ENCODE peak calls at places on chromosomes 2 and 18, in nine cellular contexts. T, K, H, M, S, C, Z, J and L are unnamed samples.

GRCh38 chr2:39772086-39772811 is 6.8 kb downstream of the THUMPD2 start:
- DNase-seq in S (peak; percentile 37), C (no peak), Z (no peak), H (no peak), T (no peak), J (no peak), K (no peak), M (no peak), L (no peak)

GRCh38 chr2:98816281-98816680 is 85.3 kb upstream of the MGAT4A start:
- DNase-seq in C (no peak), Z (no peak), K (no peak), J (no peak), S (no peak), M (no peak), H (no peak), T (no peak), L (no peak)

GRCh38 chr18:44801796-44802195 is 121.1 kb downstream of the SETBP1 start:
- DNase-seq in J (no peak), C (no peak), H (no peak), T (no peak), M (no peak), Z (no peak), K (no peak), S (no peak), L (no peak)

GRCh38 chr2:149329470-149330126 is 789 bp upstream of the LYPD6 start:
- DNase-seq in H (no peak), J (peak; percentile 87), K (peak; percentile 74), T (peak; percentile 66), S (peak; percentile 87), C (no peak), M (peak; percentile 36), Z (peak; percentile 82), L (peak; percentile 4)

GRCh38 chr2:84963323-84963691 is 7.7 kb upstream of the KCMF1 start:
- DNase-seq in Z (no peak), C (no peak), T (no peak), J (no peak), M (no peak), K (no peak), S (no peak), H (no peak), L (no peak)

GRCh38 chr2:80242355-80242910 is 62.1 kb downstream of the LRRTM1 start:
- DNase-seq in S (no peak), K (peak; percentile 18), H (no peak), Z (no peak), T (no peak), J (no peak), M (no peak), C (no peak), L (no peak)

GRCh38 chr18:76687271-76688006 is 134.9 kb upstream of the ZNF236 start:
- DNase-seq in H (no peak), S (no peak), T (no peak), M (no peak), C (no peak), Z (peak; percentile 55), J (peak; percentile 76), K (no peak), L (no peak)

GRCh38 chr2:206105541-206105940 is 19.6 kb upstream of the INO80D start:
- DNase-seq in S (no peak), T (no peak), Z (no peak), M (no peak), H (no peak), J (no peak), C (no peak), K (no peak), L (no peak)

GRCh38 chr2:73859721-73860586 is 31.2 kb downstream of the STAMBP start:
- DNase-seq in M (no peak), Z (peak; percentile 51), H (no peak), S (no peak), C (no peak), J (no peak), K (no peak), T (no peak), L (no peak)

GRCh38 chr2:128306931-128307460 is 11.7 kb downstream of the HS6ST1 start:
- DNase-seq in H (no peak), J (no peak), M (peak; percentile 4), C (no peak), T (peak; percentile 70), Z (no peak), K (no peak), S (no peak), L (no peak)

GRCh38 chr2:134458950-134459349 is 205.1 kb downstream of the MGAT5 start:
- DNase-seq in C (no peak), T (no peak), S (no peak), Z (no peak), J (no peak), K (no peak), H (no peak), M (no peak), L (no peak)

DNA sequence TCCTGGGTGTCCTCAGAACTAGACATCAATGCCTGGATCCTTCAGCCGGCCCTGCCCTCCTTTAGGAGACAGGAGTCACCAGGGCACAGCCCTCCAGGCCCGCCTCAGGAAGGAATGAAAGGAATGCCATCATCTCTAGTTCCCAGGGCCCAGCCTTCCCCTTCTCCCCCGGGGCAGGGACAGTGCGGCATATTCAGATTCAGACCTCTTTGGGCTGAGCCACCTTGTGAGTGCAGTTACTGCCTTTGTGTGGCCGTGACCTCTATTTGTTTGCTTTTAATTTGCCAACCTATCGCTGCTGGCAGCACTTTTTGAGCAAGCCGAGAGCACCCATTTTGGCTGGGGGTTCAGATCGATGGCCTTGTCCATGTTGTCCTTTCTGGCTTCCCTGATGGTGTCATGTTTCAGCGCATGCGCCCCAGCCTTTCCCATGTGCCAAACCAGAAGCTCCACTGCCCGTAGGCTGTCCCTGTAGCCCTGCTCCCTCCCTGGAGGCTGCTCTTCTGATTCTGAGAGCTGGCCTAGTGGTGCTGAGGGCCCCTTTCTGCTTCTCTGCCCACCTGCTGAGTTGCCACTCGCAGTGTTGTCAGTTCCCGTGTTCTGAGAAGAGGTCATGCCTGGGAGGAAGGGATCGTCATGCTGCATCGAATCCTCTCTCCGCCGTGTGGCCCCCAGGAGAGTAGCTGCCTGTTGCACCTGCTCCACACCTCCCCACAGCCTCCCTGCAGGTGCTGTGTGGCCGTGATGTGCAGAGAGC is 10.9 kb downstream of the ANKRD23 start:
- DNase-seq in J (peak; percentile 93), Z (peak; percentile 66), T (peak; percentile 81), C (no peak), S (peak; percentile 91), M (no peak), H (peak; percentile 61), K (peak; percentile 92), L (no peak)
- H3K4me3 ChIP-seq in J (no peak overlapping the region), Z (no peak overlapping the region), T (no peak overlapping the region), C (no peak overlapping the region), S (peak overlapping the region; percentile 31), M (no peak overlapping the region), H (no peak overlapping the region), K (no peak overlapping the region), L (no peak overlapping the region)

DNA sequence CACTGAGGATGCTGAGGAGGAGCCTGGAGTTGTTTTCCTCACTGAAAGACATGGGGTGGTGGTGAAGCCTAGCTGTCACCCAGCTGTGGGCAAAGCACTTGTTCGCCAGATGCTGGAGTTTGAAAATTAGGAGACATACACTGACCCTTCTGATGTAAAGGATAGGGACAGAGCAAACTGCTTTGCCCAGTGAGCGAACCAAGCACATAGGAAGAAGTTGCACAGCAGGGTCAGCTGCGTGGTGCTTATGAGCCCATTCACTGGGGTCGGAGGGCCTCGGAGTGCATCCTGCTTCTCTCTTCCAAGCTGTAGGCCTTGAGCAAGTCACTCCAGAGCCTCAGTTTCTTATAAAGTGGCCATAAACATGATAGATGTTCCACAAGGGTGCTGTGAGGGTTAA is 50.9 kb downstream of the HK2 start:
- DNase-seq in H (no peak), Z (no peak), C (no peak), K (no peak), M (no peak), T (no peak), S (no peak), J (no peak), L (no peak)
- H3K36me3 ChIP-seq in H (peaks cover 98% of the 10 kb centered on the region), Z (no peaks in the 10 kb centered on the region), C (peaks cover 4% of the 10 kb centered on the region), K (peaks cover 100% of the 10 kb centered on the region), M (peaks cover 99% of the 10 kb centered on the region), T (no peaks in the 10 kb centered on the region), S (peaks cover 64% of the 10 kb centered on the region), J (peaks cover 50% of the 10 kb centered on the region), L (peaks cover 34% of the 10 kb centered on the region)

DNA sequence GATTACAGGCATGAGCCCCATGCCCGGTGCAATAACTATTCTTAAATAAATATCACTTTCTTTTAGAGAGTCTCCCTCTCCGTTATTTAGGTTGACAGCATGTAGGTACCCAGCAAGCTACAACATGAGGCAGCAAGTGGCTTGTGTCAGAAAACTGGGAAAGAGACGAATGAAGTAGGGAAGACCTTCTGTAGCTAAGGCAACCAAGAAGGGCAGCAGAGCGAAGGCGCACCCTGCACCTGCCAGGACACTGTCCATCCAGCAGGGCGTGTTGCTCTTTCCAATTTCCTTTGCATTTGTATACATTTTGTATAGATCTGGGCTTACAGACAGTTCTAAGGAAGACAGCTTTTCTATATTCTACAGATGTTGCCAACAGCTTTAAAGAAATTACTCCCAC is 48.1 kb downstream of the FAM228A start:
- DNase-seq in T (no peak), S (no peak), Z (no peak), H (no peak), J (no peak), C (no peak), K (no peak), M (no peak), L (no peak)
- H3K4me3 ChIP-seq in T (no peak overlapping the region), S (no peak overlapping the region), Z (no peak overlapping the region), H (no peak overlapping the region), J (no peak overlapping the region), C (no peak overlapping the region), K (no peak overlapping the region), M (no peak overlapping the region), L (no peak overlapping the region)

DNA sequence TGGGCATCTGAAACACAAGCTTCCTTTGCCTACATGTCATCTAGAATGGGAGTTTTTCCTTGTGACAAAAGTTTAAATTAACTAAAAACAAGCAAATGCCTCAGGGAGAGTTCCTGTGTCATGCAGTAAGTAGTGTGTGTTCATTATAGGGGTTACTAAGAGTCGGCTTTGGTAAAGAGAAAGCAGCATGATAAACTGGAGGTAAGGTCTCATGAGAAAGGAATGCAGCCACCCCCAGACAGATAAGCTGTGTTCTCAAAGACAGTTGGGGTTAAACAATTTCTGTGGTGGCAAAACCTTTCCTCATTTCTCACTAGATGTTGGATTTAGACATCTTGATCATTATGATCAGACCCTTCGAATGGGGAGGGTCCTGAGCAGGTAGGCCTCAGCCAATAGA is 129.7 kb downstream of the MAP4K4 start:
- DNase-seq in J (no peak), K (no peak), C (no peak), T (no peak), Z (peak; percentile 80), M (no peak), S (no peak), H (no peak), L (no peak)
- H3K36me3 ChIP-seq in J (peaks cover 13% of the 10 kb centered on the region), K (peaks cover 4% of the 10 kb centered on the region), C (peaks cover 8% of the 10 kb centered on the region), T (no peaks in the 10 kb centered on the region), Z (no peaks in the 10 kb centered on the region), M (peaks cover 18% of the 10 kb centered on the region), S (peaks cover 4% of the 10 kb centered on the region), H (peaks cover 81% of the 10 kb centered on the region), L (peaks cover 10% of the 10 kb centered on the region)

GRCh38 chr2:235639387-235639786 is 145.5 kb downstream of the AGAP1 start:
- DNase-seq in M (peak; percentile 93), S (no peak), T (peak; percentile 96), K (no peak), J (no peak), H (no peak), Z (peak; percentile 65), C (no peak), L (peak; percentile 89)
- H3K4me3 ChIP-seq in M (peak overlapping the region; percentile 12), S (no peak overlapping the region), T (no peak overlapping the region), K (no peak overlapping the region), J (no peak overlapping the region), H (no peak overlapping the region), Z (no peak overlapping the region), C (no peak overlapping the region), L (no peak overlapping the region)